ENCODE peak calls at places on chromosomes 6 and 20, in four cellular contexts. W is OCI-LY7, S is mesenchymal stem cell, L is right atrium auricular region. I is an unnamed sample.

GRCh38 chr6:4253604-4254211 is 118.3 kb upstream of the ECI2 start:
- DNase-seq in W (no peak), S (peak; percentile 82), L (no peak), I (peak; percentile 70)

GRCh38 chr6:131861356-131861755 is 53.5 kb downstream of the ENPP1 start:
- DNase-seq in W (no peak), S (peak; percentile 20), L (no peak), I (no peak)

GRCh38 chr6:21590345-21590744 is 3.2 kb upstream of the SOX4 start:
- DNase-seq in W (no peak), S (no peak), L (no peak), I (no peak)

GRCh38 chr6:135568366-135568765 is 70.8 kb upstream of the AHI1 start:
- DNase-seq in W (no peak), S (peak; percentile 19), L (no peak), I (peak; percentile 6)

GRCh38 chr6:13314806-13315205 is 13.5 kb downstream of the TBC1D7 start:
- DNase-seq in W (no peak), S (no peak), L (no peak), I (no peak)

GRCh38 chr6:36615018-36615761 is 21.0 kb downstream of the SRSF3 start:
- DNase-seq in W (peak; percentile 78), S (peak; percentile 80), L (peak; percentile 64), I (peak; percentile 75)

GRCh38 chr6:46921059-46921458 is 679 bp downstream of the ADGRF5 start:
- DNase-seq in W (no peak), S (no peak), L (no peak), I (no peak)

GRCh38 chr6:118748311-118749062 is 97.1 kb upstream of the CEP85L start:
- DNase-seq in W (no peak), S (peak; percentile 11), L (no peak), I (peak; percentile 12)

GRCh38 chr20:63006611-63007471 is at the start of gene BHLHE23:
- DNase-seq in W (no peak), S (no peak), L (no peak), I (peak; percentile 60)

GRCh38 chr20:32645134-32645533 is 28.6 kb downstream of the C20orf203 start:
- DNase-seq in W (no peak), S (no peak), L (no peak), I (no peak)
- H3K27ac ChIP-seq in W (no peak overlapping the region), S (no peak overlapping the region), L (no peak overlapping the region), I (no peak overlapping the region)

GRCh38 chr20:10467985-10468845 is 33.1 kb downstream of the SLX4IP start:
- DNase-seq in W (no peak), S (no peak), L (no peak), I (no peak)

GRCh38 chr20:10463622-10464021 is 28.5 kb downstream of the SLX4IP start:
- DNase-seq in W (no peak), S (no peak), L (no peak), I (no peak)

GRCh38 chr20:10466325-10466724 is 31.2 kb downstream of the SLX4IP start:
- DNase-seq in W (no peak), S (peak; percentile 28), L (no peak), I (peak; percentile 79)

GRCh38 chr20:10469599-10469998 is 34.5 kb downstream of the SLX4IP start:
- DNase-seq in W (peak; percentile 12), S (peak; percentile 90), L (peak; percentile 66), I (peak; percentile 96)

GRCh38 chr20:10466855-10467254 is 31.8 kb downstream of the SLX4IP start:
- DNase-seq in W (no peak), S (no peak), L (no peak), I (peak; percentile 43)
- H3K27ac ChIP-seq in W (no peak overlapping the region), S (no peak overlapping the region), L (peak overlapping the region; percentile 42), I (peak overlapping the region; percentile 73)

GRCh38 chr20:46400253-46400652 is 6.2 kb downstream of the ELMO2 start:
- DNase-seq in W (no peak), S (peak; percentile 91), L (no peak), I (peak; percentile 30)
- H3K27ac ChIP-seq in W (no peak overlapping the region), S (peak overlapping the region; percentile 10), L (peak overlapping the region; percentile 89), I (peak overlapping the region; percentile 43)

GRCh38 chr20:45971425-45971674 is 653 bp downstream of the ZNF335 start:
- DNase-seq in W (no peak), S (no peak), L (no peak), I (no peak)

GRCh38 chr20:45970646-45971424 is 1.2 kb downstream of the ZNF335 start:
- DNase-seq in W (peak; percentile 39), S (peak; percentile 24), L (no peak), I (no peak)

GRCh38 chr20:45968801-45969711 is 2.9 kb downstream of the ZNF335 start:
- DNase-seq in W (no peak), S (peak; percentile 75), L (no peak), I (no peak)

GRCh38 chr20:45968081-45968671 is 3.8 kb downstream of the ZNF335 start:
- DNase-seq in W (no peak), S (peak; percentile 33), L (no peak), I (no peak)

DNA sequence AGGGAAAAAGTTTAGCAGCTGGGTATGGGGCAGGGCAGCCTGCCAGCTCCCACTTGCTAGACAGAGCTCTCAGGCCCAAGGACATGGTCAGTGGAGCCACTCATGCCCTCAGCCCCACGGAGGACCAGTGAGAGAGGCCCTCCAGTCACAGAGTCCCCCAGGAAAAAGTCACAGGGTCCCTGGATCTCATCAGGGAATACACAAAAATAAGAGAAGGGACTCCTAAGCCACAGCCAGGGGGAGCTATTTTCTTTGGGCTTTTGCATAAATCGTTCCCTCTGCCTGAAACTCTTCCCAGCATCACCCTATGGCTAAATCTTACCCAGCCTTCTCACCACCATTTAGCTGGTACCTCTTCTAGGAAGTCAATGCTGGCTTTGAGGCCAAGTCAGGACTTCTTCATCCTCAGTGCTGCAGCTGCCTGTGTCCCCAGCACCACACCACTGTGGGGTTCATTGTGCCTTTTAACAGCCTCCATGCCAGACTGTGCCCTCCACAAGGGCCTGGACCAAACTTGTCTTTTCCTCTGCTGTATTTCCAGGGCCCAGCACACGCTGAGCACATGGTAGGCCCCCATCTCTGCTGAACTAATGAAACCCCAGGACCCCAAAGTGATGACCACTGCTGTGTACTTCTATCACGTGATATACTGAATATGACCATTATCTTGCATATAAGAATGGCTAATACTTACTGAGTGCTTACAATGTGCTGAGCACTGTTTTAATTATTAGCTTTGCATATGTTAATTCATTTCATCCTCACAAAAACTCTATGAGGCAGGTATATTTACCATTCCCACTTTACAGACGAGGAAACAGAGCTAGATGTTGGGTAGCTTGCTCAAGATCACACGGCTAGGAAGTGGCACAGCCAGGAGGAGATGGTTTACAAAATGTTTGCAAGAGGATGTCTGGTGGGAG is 2.0 kb downstream of the ZNF335 start:
- DNase-seq in W (peak; percentile 55), S (peak; percentile 74), L (no peak), I (peak; percentile 89)
- H3K27ac ChIP-seq in W (peak overlapping the region; percentile 94), S (peak overlapping the region; percentile 99), L (no peak overlapping the region), I (peak overlapping the region; percentile 100)

DNA sequence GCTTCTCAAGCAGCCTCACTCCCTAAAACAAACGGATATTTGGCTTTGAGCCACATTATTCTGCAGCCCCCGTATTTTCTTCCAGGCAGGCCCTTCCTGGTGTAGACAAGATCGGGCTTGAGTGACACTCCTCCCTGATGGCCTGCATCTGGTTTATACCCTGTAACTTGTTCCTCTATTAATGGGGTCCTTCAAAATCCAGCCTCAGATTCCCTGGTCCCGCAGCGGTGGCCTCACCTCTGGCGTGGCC is 375 bp upstream of the TMEM14C start:
- DNase-seq in W (no peak), S (no peak), L (no peak), I (no peak)
- H3K27ac ChIP-seq in W (peak overlapping the region; percentile 38), S (peak overlapping the region; percentile 75), L (peak overlapping the region; percentile 90), I (peak overlapping the region; percentile 85)

GRCh38 chr6:161164182-161164625 is 109.7 kb downstream of the AGPAT4 start:
- DNase-seq in W (no peak), S (no peak), L (peak; percentile 36), I (no peak)

GRCh38 chr6:161161889-161162624 is 111.8 kb downstream of the AGPAT4 start:
- DNase-seq in W (no peak), S (peak; percentile 17), L (no peak), I (no peak)

GRCh38 chr6:161163466-161164181 is 110.2 kb downstream of the AGPAT4 start:
- DNase-seq in W (no peak), S (no peak), L (peak; percentile 55), I (no peak)

GRCh38 chr6:161161121-161161520 is 112.7 kb downstream of the AGPAT4 start:
- DNase-seq in W (no peak), S (no peak), L (no peak), I (no peak)

DNA sequence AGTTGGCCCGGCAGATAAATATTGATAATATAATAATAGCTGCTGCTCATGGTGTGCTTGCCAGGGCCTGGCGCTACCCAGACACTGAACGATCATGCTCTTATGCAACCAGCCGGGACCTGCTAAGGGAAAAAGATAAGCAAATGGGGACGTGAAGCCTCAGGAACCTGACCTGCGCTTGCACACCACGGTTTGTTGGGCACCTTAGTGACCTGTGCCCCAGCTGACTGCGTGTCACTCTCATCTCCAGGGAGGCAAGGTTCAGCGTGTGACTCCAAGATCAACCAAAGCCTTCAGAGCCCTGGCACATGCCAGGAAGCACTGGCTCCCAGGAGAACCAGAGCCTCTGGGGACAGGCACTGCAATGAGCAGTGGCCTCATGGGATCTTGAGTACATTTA is 111.1 kb downstream of the AGPAT4 start:
- DNase-seq in W (no peak), S (no peak), L (no peak), I (no peak)
- H3K27ac ChIP-seq in W (no peak overlapping the region), S (no peak overlapping the region), L (no peak overlapping the region), I (no peak overlapping the region)

GRCh38 chr20:45892828-45893500 is 1.8 kb downstream of the CTSA start:
- DNase-seq in W (no peak), S (no peak), L (no peak), I (no peak)
- H3K27ac ChIP-seq in W (no peak overlapping the region), S (no peak overlapping the region), L (no peak overlapping the region), I (no peak overlapping the region)

GRCh38 chr6:85300581-85300980 is 149.3 kb upstream of the NT5E start:
- DNase-seq in W (no peak), S (no peak), L (no peak), I (no peak)
- H3K27ac ChIP-seq in W (no peak overlapping the region), S (no peak overlapping the region), L (no peak overlapping the region), I (no peak overlapping the region)